ENCODE peak calls at places on chromosomes 12 and 14, in four cellular contexts. P is A549, H is body of pancreas, A is uterus. W is an unnamed sample.

GRCh38 chr14:55131782-55132181 is 2.7 kb downstream of the LGALS3 start:
- DNase-seq in P (no peak), A (no peak), H (no peak), W (no peak)

GRCh38 chr12:79638490-79638889 is 52.3 kb downstream of the PAWR start:
- DNase-seq in A (no peak), P (no peak), H (no peak), W (no peak)

GRCh38 chr12:104815935-104816334 is 142.2 kb downstream of the SLC41A2 start:
- DNase-seq in H (no peak), P (no peak), A (no peak), W (no peak)

GRCh38 chr14:72851660-72852059 is 42.2 kb downstream of the DPF3 start:
- DNase-seq in A (no peak), P (no peak), H (no peak), W (no peak)

GRCh38 chr12:63940295-63940997 is 95.9 kb downstream of the SRGAP1 start:
- DNase-seq in P (no peak), A (no peak), H (no peak), W (no peak)

GRCh38 chr12:66503746-66504145 is 175.1 kb downstream of the GRIP1 start:
- DNase-seq in A (no peak), H (no peak), P (no peak), W (no peak)

GRCh38 chr14:55265197-55265596 is 6.0 kb upstream of the FBXO34 start:
- DNase-seq in H (no peak), P (no peak), A (no peak), W (no peak)

GRCh38 chr12:80627773-80628172 is 79.7 kb upstream of the MYF6 start:
- DNase-seq in P (no peak), A (no peak), H (no peak), W (no peak)

GRCh38 chr12:100251917-100252316 is 15.0 kb downstream of the DEPDC4 start:
- DNase-seq in H (peak), P (no peak), A (no peak), W (no peak)

GRCh38 chr12:63889721-63890509 is 45.4 kb downstream of the SRGAP1 start:
- DNase-seq in P (no peak), A (no peak), H (no peak), W (no peak)

GRCh38 chr14:34826661-34827060 is 48.5 kb downstream of the BAZ1A start:
- DNase-seq in A (no peak), H (no peak), P (no peak), W (no peak)

GRCh38 chr14:64841121-64841611 is 38.5 kb downstream of the SPTB start:
- DNase-seq in P (peak), H (no peak), A (no peak), W (peak)

GRCh38 chr12:20486233-20486632 is 117.9 kb downstream of the PDE3A start:
- DNase-seq in H (no peak), P (no peak), A (no peak), W (no peak)

GRCh38 chr14:35406811-35407630 is 2.5 kb upstream of the NFKBIA start:
- DNase-seq in A (peak), P (peak), H (peak), W (peak)

GRCh38 chr12:65387396-65387795 is 108.9 kb downstream of the MSRB3 start:
- DNase-seq in H (no peak), P (no peak), A (no peak), W (no peak)

GRCh38 chr12:6462234-6462995 is 8.1 kb downstream of the VAMP1 start:
- DNase-seq in H (no peak), A (no peak), P (no peak), W (no peak)

GRCh38 chr14:101122855-101123129 is 219.3 kb upstream of the RTL1 start:
- DNase-seq in H (no peak), P (no peak), A (peak), W (no peak)

GRCh38 chr14:104119700-104120251 is 18.6 kb upstream of the KIF26A start:
- DNase-seq in P (no peak), A (no peak), H (no peak), W (no peak)

GRCh38 chr14:61528591-61529021 is 166.7 kb upstream of the HIF1A start:
- DNase-seq in P (no peak), H (no peak), A (no peak), W (peak)

GRCh38 chr14:63308723-63309317 is 9.9 kb downstream of the GPHB5 start:
- DNase-seq in P (no peak), A (no peak), H (peak), W (no peak)

GRCh38 chr12:113186666-113187325 is 1.3 kb downstream of the RITA1 start:
- DNase-seq in H (no peak), A (no peak), P (no peak), W (no peak)

GRCh38 chr12:59115995-59116394 is 195.7 kb upstream of the LRIG3 start:
- DNase-seq in H (no peak), A (no peak), P (no peak), W (no peak)

GRCh38 chr12:128852026-128852725 is 1.1 kb upstream of the GLT1D1 start:
- DNase-seq in H (no peak), A (no peak), P (no peak), W (no peak)

GRCh38 chr14:55086939-55087338 is 35.5 kb downstream of the MAPK1IP1L start:
- DNase-seq in A (no peak), H (no peak), P (no peak), W (no peak)

GRCh38 chr14:57161583-57161982 is 107.1 kb downstream of the EXOC5 start:
- DNase-seq in A (no peak), P (no peak), H (no peak), W (no peak)

GRCh38 chr12:63977441-63977840 is 132.9 kb downstream of the SRGAP1 start:
- DNase-seq in A (no peak), P (no peak), H (no peak), W (no peak)

GRCh38 chr14:63134801-63135200 is 69.4 kb upstream of the RHOJ start:
- DNase-seq in H (no peak), P (no peak), A (no peak), W (no peak)

GRCh38 chr14:86296173-86296572 is 766.2 kb downstream of the FLRT2 start:
- DNase-seq in A (no peak), H (no peak), P (no peak), W (no peak)

GRCh38 chr14:68622856-68623255 is 170.0 kb downstream of the ZFP36L1 start:
- DNase-seq in A (peak), P (no peak), H (no peak), W (no peak)

GRCh38 chr12:42725839-42726238 is 136.3 kb upstream of the PRICKLE1 start:
- DNase-seq in A (no peak), H (no peak), P (no peak), W (peak)

GRCh38 chr12:93008044-93008778 is 79.1 kb upstream of the EEA1 start:
- DNase-seq in H (no peak), P (no peak), A (no peak), W (no peak)

GRCh38 chr14:64758711-64759554 is 54.7 kb downstream of the PLEKHG3 start:
- DNase-seq in P (peak), H (peak), A (peak), W (peak)

GRCh38 chr12:90331262-90331661 is 622.6 kb upstream of the ATP2B1 start:
- DNase-seq in P (no peak), A (no peak), H (no peak), W (no peak)

GRCh38 chr14:24430143-24430681 is 458 bp downstream of the KHNYN start:
- DNase-seq in A (peak), H (peak), P (peak), W (peak)
- TF ChIP-seq POLR2A in A (no peak), H (peak), P (no peak), W (no peak)

GRCh38 chr12:50167026-50167742 is at the start of gene CERS5:
- DNase-seq in A (peak), H (peak), P (peak), W (peak)
- TF ChIP-seq POLR2A in A (peak), H (peak), P (peak), W (peak)

DNA sequence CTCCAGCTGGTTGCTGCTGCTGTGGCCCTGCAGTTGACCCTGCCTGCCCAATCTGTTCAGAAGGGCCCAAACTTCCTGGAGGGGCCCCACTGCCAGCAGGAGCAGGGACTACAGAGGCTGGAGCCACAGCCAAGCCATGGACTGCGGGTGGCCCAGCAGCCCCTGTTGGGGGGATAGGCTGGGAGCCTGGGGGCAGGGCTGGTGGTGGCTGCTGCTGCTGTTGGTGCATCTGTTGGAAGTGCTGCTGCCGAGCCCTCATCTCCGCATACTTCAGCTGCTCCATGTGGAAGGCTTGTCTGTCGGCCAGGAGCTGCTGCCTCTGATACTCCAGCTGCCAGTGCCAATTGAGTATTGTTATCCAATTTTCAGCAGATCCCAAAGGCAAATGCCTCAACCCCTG is 7.2 kb downstream of the MYL6 start:
- DNase-seq in H (no peak), P (no peak), A (no peak), W (no peak)
- TF ChIP-seq POLR2A in H (no peak), P (no peak), A (no peak), W (no peak)

DNA sequence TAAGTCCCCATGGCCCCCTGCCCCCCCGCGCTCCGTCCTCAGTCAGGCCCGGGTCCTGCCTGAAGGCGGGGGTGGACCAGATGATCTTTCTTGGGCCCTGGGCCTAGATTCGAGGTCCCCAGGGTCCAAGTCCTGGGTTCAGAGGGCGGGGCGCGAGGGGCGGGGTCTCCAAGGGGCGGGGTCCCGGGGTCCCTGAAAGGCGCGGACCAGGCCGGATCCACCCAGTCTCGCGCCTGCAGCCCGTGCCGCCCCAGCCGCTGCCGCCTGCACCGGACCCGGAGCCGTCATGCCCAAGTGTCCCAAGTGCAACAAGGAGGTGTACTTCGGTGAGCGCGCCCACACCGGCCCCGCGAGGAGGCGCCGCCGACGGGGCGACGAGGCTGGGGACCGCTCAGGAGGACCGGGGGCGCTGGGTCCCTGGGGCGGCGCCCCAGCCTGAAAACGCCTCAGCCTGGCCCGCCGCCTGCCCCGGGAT is 325 bp downstream of the CRIP1 start:
- DNase-seq in P (no peak), A (peak), H (no peak), W (no peak)
- TF ChIP-seq POLR2A in P (peak), A (peak), H (no peak), W (no peak)

GRCh38 chr12:95184119-95184518 is 33.1 kb downstream of the FGD6 start:
- DNase-seq in H (no peak), P (no peak), A (no peak), W (no peak)

GRCh38 chr12:95182868-95183415 is 34.3 kb downstream of the FGD6 start:
- DNase-seq in H (no peak), A (no peak), P (no peak), W (peak)

GRCh38 chr12:95181103-95181502 is 36.2 kb downstream of the FGD6 start:
- DNase-seq in P (no peak), A (no peak), H (no peak), W (no peak)

GRCh38 chr12:95185834-95186233 is 31.4 kb downstream of the FGD6 start:
- DNase-seq in P (no peak), A (no peak), H (no peak), W (no peak)

GRCh38 chr12:95185096-95185495 is 32.2 kb downstream of the FGD6 start:
- DNase-seq in A (no peak), H (no peak), P (no peak), W (no peak)
- TF ChIP-seq POLR2A in A (no peak), H (no peak), P (no peak), W (no peak)

GRCh38 chr12:613996-614726 is 49.1 kb downstream of the NINJ2 start:
- DNase-seq in P (no peak), H (peak), A (no peak), W (no peak)

GRCh38 chr12:612886-613285 is 50.4 kb downstream of the NINJ2 start:
- DNase-seq in P (no peak), H (no peak), A (no peak), W (no peak)

GRCh38 chr12:617304-617915 is 45.8 kb downstream of the NINJ2 start:
- DNase-seq in A (no peak), P (no peak), H (no peak), W (no peak)

GRCh38 chr12:614727-615060 is 48.6 kb downstream of the NINJ2 start:
- DNase-seq in H (no peak), P (no peak), A (no peak), W (no peak)

DNA sequence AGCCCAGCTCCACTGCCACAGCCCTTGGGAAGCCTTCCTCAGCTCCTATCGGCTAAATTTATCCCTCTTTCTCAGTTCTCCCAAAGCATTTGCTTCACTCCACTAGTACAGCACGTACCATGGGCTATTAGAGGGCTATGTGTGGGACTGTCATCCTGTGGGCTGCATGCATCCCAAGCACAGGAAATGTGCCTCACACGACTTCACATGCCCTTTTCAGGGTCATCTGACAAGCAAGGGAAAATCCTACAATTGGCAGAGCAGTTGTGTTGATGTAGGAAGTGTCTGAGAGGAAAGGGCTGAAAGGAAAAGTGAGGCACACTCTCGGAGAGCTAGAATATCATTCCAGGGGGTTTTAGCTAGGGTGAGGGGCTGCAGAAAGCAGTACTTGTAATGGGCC is 47.6 kb downstream of the NINJ2 start:
- DNase-seq in H (no peak), A (no peak), P (no peak), W (no peak)
- TF ChIP-seq POLR2A in H (no peak), A (no peak), P (no peak), W (no peak)

DNA sequence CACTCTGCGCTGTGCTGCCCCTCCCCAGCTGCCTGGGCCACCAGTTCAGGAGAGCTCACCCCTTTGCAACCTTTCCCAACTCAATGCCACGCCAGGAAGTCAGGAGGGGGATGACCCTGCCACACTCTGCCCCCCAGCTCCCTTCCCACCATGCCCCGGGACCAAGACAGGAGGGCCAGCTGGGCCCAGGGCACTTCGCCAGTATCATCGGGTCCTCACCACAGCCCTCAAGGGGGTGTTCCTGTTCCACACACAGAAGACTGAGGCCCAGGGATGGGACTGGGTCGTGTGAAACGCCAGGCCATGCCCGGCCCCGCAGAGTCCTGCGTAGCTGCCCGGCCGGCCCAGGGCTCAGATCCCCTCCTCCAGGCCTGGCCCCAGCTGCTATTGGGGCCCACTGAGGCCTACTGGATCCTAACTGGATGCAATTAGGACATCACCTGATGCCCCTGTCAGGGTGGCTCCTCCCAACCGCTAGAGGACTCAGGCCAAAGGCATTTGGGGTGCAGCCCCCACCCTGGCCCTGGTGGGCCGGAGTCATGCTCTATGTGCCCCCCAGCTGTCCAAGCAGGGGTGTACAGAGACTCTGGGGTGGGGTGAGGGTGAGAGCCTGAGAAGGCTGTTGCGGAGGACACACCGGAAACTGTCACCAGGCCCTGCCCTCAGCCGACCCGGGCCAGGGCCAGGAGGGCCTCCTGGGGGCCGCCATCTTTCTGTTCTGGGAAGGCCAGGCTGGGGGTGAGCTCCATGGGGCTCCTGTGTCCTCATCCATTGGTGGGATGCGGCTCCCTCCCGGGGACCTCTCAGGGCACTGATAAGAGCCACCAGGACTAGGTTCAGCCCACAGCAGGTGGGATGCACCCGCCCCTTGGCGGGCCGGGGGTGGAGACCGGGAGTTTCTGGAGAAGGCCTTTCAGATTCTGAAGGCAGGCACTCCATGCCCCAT is 29.3 kb upstream of the ANKRD9 start:
- DNase-seq in P (no peak), H (peak), A (no peak), W (no peak)
- TF ChIP-seq POLR2A in P (no peak), H (no peak), A (no peak), W (no peak)

GRCh38 chr12:124453419-124454351 is 113.7 kb downstream of the NCOR2 start:
- DNase-seq in P (peak), A (peak), H (peak), W (peak)
- TF ChIP-seq POLR2A in P (no peak), A (no peak), H (no peak), W (peak)

DNA sequence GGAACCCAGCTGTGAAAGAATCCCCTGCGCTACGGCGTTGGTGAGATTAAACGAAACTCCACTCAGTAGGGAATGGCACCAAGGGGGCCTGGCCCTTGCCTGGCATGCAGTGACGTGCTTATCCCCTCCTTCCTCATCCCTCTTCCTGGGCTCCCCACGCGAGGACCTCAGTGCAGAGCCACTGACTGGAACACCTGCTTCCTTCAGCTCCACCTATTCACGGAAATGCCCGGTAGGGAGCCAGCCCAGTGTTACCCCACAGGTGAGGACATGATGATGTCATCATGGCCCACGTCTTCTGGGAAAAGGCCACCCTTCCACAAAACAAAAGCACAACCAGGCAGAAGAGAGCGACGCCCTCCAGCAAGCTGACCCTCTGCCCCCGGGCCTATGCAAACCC is 42.2 kb downstream of the CCDC85C start:
- DNase-seq in A (no peak), H (peak), P (no peak), W (no peak)
- TF ChIP-seq POLR2A in A (no peak), H (no peak), P (no peak), W (no peak)

DNA sequence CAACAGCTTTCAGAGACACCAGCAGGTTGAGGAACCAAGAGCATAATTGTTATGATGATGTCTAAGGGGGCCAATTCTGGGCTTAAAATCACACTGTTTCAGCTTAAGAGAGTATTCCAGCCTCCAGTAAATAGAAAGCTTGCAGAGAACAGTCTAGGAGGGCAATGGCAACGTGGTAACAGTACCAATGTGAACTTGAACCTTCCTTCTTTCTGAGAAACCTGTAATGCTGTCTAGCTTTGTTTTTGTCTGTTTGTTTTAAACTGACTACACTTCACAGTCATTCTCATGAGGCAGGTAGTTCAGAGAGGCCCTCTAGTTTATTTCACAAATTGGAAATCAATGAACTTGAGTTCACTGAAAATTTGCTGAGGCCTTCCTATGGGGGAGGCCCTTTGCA is 2.9 kb upstream of the ATP2A2 start:
- DNase-seq in H (no peak), P (no peak), A (no peak), W (no peak)
- TF ChIP-seq POLR2A in H (no peak), P (no peak), A (no peak), W (no peak)